ENCODE peak calls at places on chromosome 10, in five cellular contexts. O is adipocyte; E is naive thymus-derived CD4-positive, alpha-beta T cell; C is lung; L is upper lobe of right lung. P is an unnamed sample. For H3K9me3, the result is how much of the 10 kb centered on the place peaks cover.

GRCh38 chr10:89466599-89467035 is 52.2 kb downstream of the IFIT5 start:
- DNase-seq in L (no peak), O (peak), E (no peak), C (no peak), P (peak)

GRCh38 chr10:11112718-11113117 is 95.0 kb downstream of the CELF2 start:
- DNase-seq in L (no peak), C (no peak), E (no peak), O (no peak), P (no peak)

GRCh38 chr10:23051278-23051677 is 44.1 kb upstream of the MSRB2 start:
- DNase-seq in C (no peak), E (no peak), O (no peak), L (no peak), P (no peak)

GRCh38 chr10:126910196-126910595 is 5.0 kb downstream of the DOCK1 start:
- DNase-seq in O (no peak), L (no peak), E (no peak), C (no peak), P (no peak)

GRCh38 chr10:43126759-43127424 is 11.4 kb upstream of the CSGALNACT2 start:
- DNase-seq in E (no peak), L (peak), O (no peak), C (peak), P (no peak)

GRCh38 chr10:68332259-68333057 is at the start of gene PBLD:
- DNase-seq in C (peak), L (peak), O (peak), E (peak), P (peak)

GRCh38 chr10:30368065-30368718 is 19.1 kb upstream of the MTPAP start:
- DNase-seq in C (no peak), L (no peak), O (no peak), E (no peak), P (no peak)

GRCh38 chr10:32036922-32037321 is 19.3 kb downstream of the KIF5B start:
- DNase-seq in C (no peak), L (no peak), E (no peak), O (no peak), P (no peak)

GRCh38 chr10:50637003-50637579 is 13.3 kb upstream of the SGMS1 start:
- DNase-seq in L (no peak), E (no peak), C (no peak), O (no peak), P (no peak)

GRCh38 chr10:72932259-72933015 is 22.2 kb downstream of the PLA2G12B start:
- DNase-seq in C (no peak), L (no peak), E (no peak), O (peak), P (no peak)

GRCh38 chr10:6005856-6006390 is 28.6 kb upstream of the IL15RA start:
- DNase-seq in L (no peak), C (no peak), E (no peak), O (no peak), P (no peak)

GRCh38 chr10:24617771-24618396 is 105.8 kb downstream of the ARHGAP21 start:
- DNase-seq in O (peak), C (no peak), E (peak), L (peak), P (peak)

GRCh38 chr10:62327897-62328296 is 46.3 kb upstream of the ZNF365 start:
- DNase-seq in O (peak), E (no peak), L (no peak), C (no peak), P (no peak)

GRCh38 chr10:100341953-100342626 is 4.9 kb upstream of the SCD start:
- DNase-seq in O (peak), E (peak), L (peak), C (no peak), P (peak)

GRCh38 chr10:109647627-109648026 is 275.7 kb downstream of the XPNPEP1 start:
- DNase-seq in O (no peak), C (no peak), L (no peak), E (no peak), P (no peak)

GRCh38 chr10:12348870-12349627 is at the start of gene CAMK1D:
- DNase-seq in C (peak), O (peak), L (peak), E (peak), P (peak)

GRCh38 chr10:96833220-96834001 is 1.3 kb downstream of the LCOR start:
- DNase-seq in O (peak), C (no peak), L (no peak), E (no peak), P (peak)

GRCh38 chr10:111831058-111831457 is 352.5 kb downstream of the GPAM start:
- DNase-seq in C (no peak), O (no peak), E (no peak), L (no peak), P (no peak)

GRCh38 chr10:115001506-115002381 is 63.7 kb downstream of the TRUB1 start:
- DNase-seq in E (no peak), C (no peak), L (no peak), O (peak), P (no peak)

GRCh38 chr10:33643042-33643441 is 308.6 kb upstream of the NRP1 start:
- DNase-seq in C (no peak), E (no peak), L (no peak), O (peak), P (no peak)

GRCh38 chr10:71307469-71308085 is 11.5 kb upstream of the SLC29A3 start:
- DNase-seq in L (no peak), E (no peak), O (no peak), C (no peak), P (no peak)
- H3K9me3 ChIP-seq in L (under half), E (under half), O (under half), C (under half), P (under half)

GRCh38 chr10:131694168-131694962 is 206.4 kb upstream of the PPP2R2D start:
- DNase-seq in O (no peak), C (no peak), L (peak), E (no peak), P (no peak)
- H3K9me3 ChIP-seq in O (under half), C (under half), L (under half), E (under half), P (under half)

GRCh38 chr10:130713731-130714130 is 577.5 kb downstream of the GLRX3 start:
- DNase-seq in C (no peak), E (no peak), O (no peak), L (peak), P (no peak)
- H3K9me3 ChIP-seq in C (under half), E (under half), O (under half), L (under half), P (under half)

DNA sequence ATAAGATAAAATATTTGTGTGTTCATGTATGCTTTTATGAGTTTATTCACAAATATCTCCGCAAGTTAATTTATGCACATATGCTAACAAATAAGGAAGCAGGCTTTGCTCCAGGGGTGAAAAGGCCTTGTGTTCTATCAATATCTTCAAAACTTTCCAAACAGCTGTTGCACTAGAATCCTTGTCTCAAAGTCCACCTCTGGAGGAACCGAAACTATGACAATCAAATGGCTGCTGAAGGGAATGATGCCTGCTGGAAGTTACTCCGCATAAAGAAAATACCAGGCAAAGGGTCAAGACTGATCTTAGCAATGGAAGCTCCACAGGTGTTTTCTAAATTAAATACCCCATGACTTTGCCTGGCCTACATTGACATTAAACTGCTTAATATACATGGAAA is 145.0 kb upstream of the GHITM start:
- DNase-seq in L (no peak), O (no peak), E (no peak), C (no peak), P (no peak)
- H3K9me3 ChIP-seq in L (under half), O (under half), E (under half), C (under half), P (under half)

GRCh38 chr10:9900765-9901164 is 1116.9 kb upstream of the CELF2 start:
- DNase-seq in C (no peak), L (no peak), O (no peak), E (no peak), P (no peak)

GRCh38 chr10:9895406-9895805 is 1122.3 kb upstream of the CELF2 start:
- DNase-seq in O (no peak), C (no peak), E (no peak), L (no peak), P (no peak)

DNA sequence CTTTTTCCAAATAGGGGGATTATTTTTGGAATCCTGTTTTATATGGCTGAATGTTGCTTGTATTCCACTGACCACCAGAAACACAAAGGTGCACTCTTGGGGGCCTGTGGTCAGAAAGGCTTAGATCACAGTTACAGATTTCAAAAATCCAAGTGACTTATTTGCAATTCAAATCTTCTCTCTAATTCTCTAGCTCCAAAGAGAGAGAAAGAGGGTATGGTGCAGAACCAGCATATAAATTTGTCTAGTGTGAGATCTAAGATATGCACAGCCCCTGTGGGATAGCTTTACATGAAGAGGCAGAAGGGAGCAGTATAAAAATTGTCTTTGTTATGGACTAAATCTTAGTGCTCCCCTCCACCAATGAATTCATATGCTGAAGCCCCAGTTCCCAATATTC is 1121.7 kb upstream of the CELF2 start:
- DNase-seq in O (no peak), L (no peak), E (no peak), C (no peak), P (no peak)
- H3K9me3 ChIP-seq in O (under half), L (under half), E (under half), C (under half), P (under half)